ENCODE peak calls at places on chromosomes 11 and 22, in five cellular contexts. B is SW 1271; A is iPS-NIHi11; C is stimulated activated CD8-positive, alpha-beta memory T cell treated with anti-CD3 and anti-CD28 coated beads, Interleukin-15, amount 100 ng/mL, for 4 hours; S is nephron progenitor cell. D is an unnamed sample.

GRCh38 chr11:115581871-115582639 is 77.8 kb upstream of the CADM1 start:
- DNase-seq in A (peak), S (peak), C (no peak), B (no peak), D (no peak)

GRCh38 chr22:49349181-49349835 is 478.4 kb downstream of the BRD1 start:
- DNase-seq in C (no peak), S (no peak), A (no peak), B (no peak), D (peak)

GRCh38 chr11:8773125-8773524 is 90.5 kb downstream of the RPL27A start:
- DNase-seq in A (no peak), S (no peak), C (no peak), B (no peak), D (no peak)

GRCh38 chr11:115884800-115885445 is 380.7 kb upstream of the CADM1 start:
- DNase-seq in C (no peak), B (no peak), A (no peak), S (no peak), D (no peak)

GRCh38 chr11:1484061-1484671 is 2.4 kb downstream of the MOB2 start:
- DNase-seq in C (no peak), B (no peak), S (no peak), A (no peak), D (no peak)

GRCh38 chr22:20423636-20424511 is 13.8 kb downstream of the SCARF2 start:
- DNase-seq in S (no peak), C (no peak), A (no peak), B (no peak), D (no peak)

GRCh38 chr11:72591785-72592490 is 82.3 kb downstream of the PDE2A start:
- DNase-seq in B (no peak), A (no peak), S (no peak), C (peak), D (no peak)

GRCh38 chr11:128890543-128891409 is at the start of gene KCNJ5:
- DNase-seq in A (peak), S (peak), B (no peak), C (no peak), D (peak)

GRCh38 chr11:9594267-9595046 is 21.0 kb downstream of the WEE1 start:
- DNase-seq in B (no peak), S (no peak), A (no peak), C (no peak), D (no peak)

GRCh38 chr11:6312106-6312505 is 8.2 kb downstream of the CAVIN3 start:
- DNase-seq in A (no peak), S (no peak), C (no peak), B (no peak), D (no peak)